ENCODE peak calls at places on chromosomes 5 and 9, in four cellular contexts. Y is HepG2, U is K562, N is GM12878. S is an unnamed sample.

GRCh38 chr9:71629816-71630215 is 138.5 kb downstream of the CEMIP2 start:
- DNase-seq in Y (no peak), U (no peak), N (no peak), S (no peak)

GRCh38 chr9:131614340-131614739 is 69.0 kb downstream of the PRRT1B start:
- DNase-seq in Y (no peak), U (no peak), N (no peak), S (no peak)

GRCh38 chr9:76810377-76810957 is 46.2 kb downstream of the PCA3 start:
- DNase-seq in Y (peak), U (peak), N (no peak), S (peak)

GRCh38 chr9:100394032-100394695 is 32.8 kb upstream of the MSANTD3 start:
- DNase-seq in Y (no peak), U (no peak), N (no peak), S (no peak)

GRCh38 chr5:135533794-135534193 is 2.0 kb downstream of the NEUROG1 start:
- DNase-seq in Y (no peak), U (no peak), N (no peak), S (no peak)

GRCh38 chr9:34558911-34559615 is 30.5 kb downstream of the CNTFR start:
- DNase-seq in Y (no peak), U (no peak), N (no peak), S (peak)

GRCh38 chr5:181243521-181244307 is at the start of gene RACK1:
- DNase-seq in Y (peak), U (peak), N (peak), S (peak)

GRCh38 chr5:151150484-151151262 is 6.9 kb downstream of the ANXA6 start:
- DNase-seq in Y (no peak), U (no peak), N (peak), S (peak)

GRCh38 chr9:107749787-107750444 is 260.3 kb upstream of the KLF4 start:
- DNase-seq in Y (peak), U (peak), N (no peak), S (no peak)

GRCh38 chr5:133117166-133117929 is 65.5 kb downstream of the HSPA4 start:
- DNase-seq in Y (no peak), U (no peak), N (no peak), S (no peak)

GRCh38 chr5:151739395-151739794 is 19.0 kb downstream of the ATOX1 start:
- DNase-seq in Y (no peak), U (no peak), N (no peak), S (peak)

GRCh38 chr9:120394058-120394669 is 185.8 kb downstream of the CDK5RAP2 start:
- DNase-seq in Y (peak), U (no peak), N (no peak), S (no peak)

GRCh38 chr5:107381189-107381856 is 289.4 kb downstream of the EFNA5 start:
- DNase-seq in Y (peak), U (no peak), N (no peak), S (no peak)

GRCh38 chr9:114355821-114356220 is 26.2 kb downstream of the ORM2 start:
- DNase-seq in Y (no peak), U (no peak), N (no peak), S (no peak)

GRCh38 chr5:175464414-175465233 is 13.7 kb upstream of the SFXN1 start:
- DNase-seq in Y (peak), U (peak), N (no peak), S (peak)

GRCh38 chr9:134217431-134218210 is 53.3 kb upstream of the RNU6ATAC start:
- DNase-seq in Y (peak), U (peak), N (no peak), S (peak)

GRCh38 chr5:34044950-34045525 is 2.0 kb upstream of the C1QTNF3 start:
- DNase-seq in Y (no peak), U (no peak), N (no peak), S (no peak)

GRCh38 chr5:34045996-34046395 is 3.0 kb upstream of the C1QTNF3 start:
- DNase-seq in Y (peak), U (no peak), N (no peak), S (no peak)

GRCh38 chr5:34042302-34042701 is 711 bp downstream of the C1QTNF3 start:
- DNase-seq in Y (no peak), U (no peak), N (no peak), S (no peak)

GRCh38 chr5:34041247-34041972 is 1.6 kb downstream of the C1QTNF3 start:
- DNase-seq in Y (no peak), U (peak), N (no peak), S (no peak)

DNA sequence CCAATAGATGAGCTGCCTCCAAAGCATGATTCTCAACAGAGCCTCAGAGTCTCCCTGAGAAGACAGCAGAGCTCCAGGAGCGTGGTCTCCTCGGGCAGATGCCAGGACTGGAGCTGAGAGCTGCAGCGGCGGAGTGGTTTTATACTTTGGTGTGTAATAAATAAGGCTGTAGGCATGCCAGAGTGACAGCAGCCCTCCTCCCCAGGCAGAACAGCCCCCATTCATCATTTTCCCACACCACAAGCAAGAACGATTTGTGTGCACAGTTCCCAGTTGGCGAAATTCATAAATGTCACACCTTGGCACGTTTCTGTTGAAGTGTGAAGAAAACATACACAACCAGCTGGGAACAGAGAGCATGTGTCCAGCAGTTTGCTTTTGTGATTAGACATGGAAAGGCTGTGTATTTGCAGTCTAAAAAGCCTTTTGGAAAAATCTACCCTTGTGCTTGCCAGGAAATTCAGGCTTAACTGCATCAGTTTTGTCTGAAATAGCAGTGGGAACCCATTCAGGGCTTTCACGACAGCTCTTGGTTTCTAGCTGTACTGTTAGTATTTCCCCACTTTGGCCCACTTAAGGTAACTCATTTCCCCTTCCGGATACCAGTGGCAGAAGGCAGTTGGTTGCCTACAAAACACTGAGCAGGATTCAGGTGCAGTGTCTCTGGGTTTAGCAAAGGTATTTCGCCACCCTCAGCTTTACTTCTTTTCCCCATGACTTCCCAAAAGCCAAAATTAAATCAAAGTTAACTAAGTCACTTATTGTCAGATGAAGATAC is at the start of gene C1QTNF3:
- DNase-seq in Y (no peak), U (no peak), N (no peak), S (no peak)
- H3K4me3 ChIP-seq in Y (no peak), U (no peak), N (no peak), S (no peak)

DNA sequence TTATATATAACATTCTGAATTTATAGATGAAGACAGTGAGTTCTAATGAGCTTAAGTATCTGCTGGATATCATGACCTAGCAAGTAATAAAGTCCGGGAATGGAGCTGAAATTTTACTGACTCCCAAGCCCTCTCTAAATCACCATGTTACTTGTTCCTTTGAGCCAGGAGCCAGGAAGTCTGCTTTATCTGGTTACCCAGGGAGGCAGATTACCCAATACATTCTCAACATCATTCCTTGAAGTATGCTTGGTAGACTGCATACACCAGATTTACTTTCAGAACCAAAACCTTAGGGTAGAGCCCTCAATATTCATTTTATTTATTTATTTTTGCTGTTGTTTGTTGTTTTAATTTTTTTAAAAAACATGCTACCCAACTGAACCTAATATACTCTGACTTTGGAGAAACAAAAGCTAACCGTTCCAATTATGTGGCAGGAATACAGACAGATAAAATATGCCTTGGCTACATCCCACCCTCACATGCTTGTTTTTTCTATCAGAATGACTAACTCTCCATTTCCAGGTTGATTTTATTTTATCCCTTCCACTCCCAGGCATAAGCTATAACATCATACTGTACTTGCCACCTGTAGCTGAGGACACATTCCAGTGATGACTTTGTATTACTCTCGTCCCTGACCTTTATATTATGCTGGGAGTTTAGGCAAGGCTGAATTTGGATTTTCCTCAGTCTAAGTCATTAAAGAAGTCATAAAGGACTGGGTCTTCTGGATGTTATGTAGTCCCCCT is 82.1 kb downstream of the YIPF5 start:
- DNase-seq in Y (no peak), U (no peak), N (no peak), S (no peak)
- TF ChIP-seq FOXM1 in Y (no peak), U (no peak), N (no peak), S (no peak)

GRCh38 chr9:70406446-70406862 is 8.0 kb downstream of the KLF9 start:
- DNase-seq in Y (no peak), U (no peak), N (no peak), S (no peak)
- H3K4me3 ChIP-seq in Y (no peak), U (no peak), N (no peak), S (no peak)

GRCh38 chr9:20292002-20292401 is 330.3 kb downstream of the MLLT3 start:
- DNase-seq in Y (peak), U (peak), N (no peak), S (peak)
- TF ChIP-seq FOXM1 in Y (no peak), U (no peak), N (no peak), S (no peak)

DNA sequence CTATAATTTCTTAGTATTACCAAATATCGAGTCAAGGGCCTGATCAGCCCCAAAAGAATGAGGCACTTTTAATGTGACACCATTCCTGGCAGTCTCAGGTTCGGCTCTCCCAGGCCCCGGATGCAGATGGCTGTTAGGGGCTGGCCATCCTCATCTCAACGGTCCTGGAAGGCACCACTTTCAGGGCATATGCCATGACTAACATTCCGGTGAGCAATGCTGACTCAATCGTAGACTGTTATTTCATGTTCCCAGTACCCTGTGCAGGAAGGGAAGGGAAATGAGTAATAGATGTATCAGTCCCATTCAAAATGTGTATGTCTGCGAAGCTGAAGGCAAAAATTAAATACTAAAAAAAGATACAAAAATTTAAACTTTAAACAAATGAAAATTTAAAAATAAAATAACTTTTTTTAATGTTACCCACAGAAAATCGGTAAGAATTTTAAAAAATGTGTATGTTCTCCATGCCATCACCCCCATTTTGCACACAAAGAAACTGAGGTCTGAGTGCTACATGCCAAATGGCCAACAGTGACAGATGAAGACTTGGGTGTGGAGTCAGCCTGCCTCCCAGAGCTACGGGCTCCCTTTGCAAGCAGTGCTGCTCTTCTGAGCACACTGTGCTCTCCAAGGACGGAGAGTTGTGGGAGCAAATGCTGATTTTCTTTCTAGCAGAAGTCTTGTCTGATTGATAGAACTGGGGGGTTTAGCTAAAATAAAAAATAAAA is 79.0 kb downstream of the GLDC start:
- DNase-seq in Y (no peak), U (no peak), N (no peak), S (no peak)
- H3K4me3 ChIP-seq in Y (no peak), U (no peak), N (no peak), S (peak)

GRCh38 chr9:95483431-95483830 is 33.3 kb downstream of the PTCH1 start:
- DNase-seq in Y (no peak), U (no peak), N (no peak), S (no peak)
- TF ChIP-seq FOXM1 in Y (no peak), U (no peak), N (no peak), S (no peak)

DNA sequence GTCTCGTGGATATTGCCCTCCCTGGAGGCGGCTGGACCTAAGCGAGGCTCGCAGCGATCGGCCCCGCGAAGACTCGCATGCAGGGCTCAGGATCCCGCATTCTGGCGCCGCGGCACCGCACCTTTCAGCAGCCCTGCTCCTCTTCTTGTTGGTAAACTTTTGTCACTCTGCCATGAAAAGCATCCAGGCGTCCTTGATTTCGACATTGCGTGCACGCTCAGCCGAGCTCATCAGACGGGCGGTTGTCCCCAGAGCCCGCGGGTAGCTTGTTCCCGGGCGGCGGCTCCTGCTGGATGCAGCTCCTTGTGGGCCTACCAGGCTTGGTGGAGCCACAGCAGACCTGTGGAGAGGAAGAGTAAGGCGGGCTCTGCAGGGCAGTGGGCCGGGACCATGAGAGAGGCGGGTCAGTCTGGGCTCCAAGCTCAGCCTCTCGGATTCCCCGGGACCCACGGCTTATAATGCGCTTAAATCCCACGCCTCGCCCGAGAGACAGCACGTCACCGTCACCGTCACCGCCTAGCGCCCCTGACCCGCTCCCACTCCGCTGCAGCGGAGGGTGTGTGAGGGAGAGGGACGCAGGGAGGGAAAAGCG is 1.8 kb upstream of the ANKRD18A start:
- DNase-seq in Y (peak), U (no peak), N (no peak), S (peak)
- H3K4me3 ChIP-seq in Y (peak), U (no peak), N (no peak), S (peak)

GRCh38 chr9:4397917-4398316 is 92.4 kb upstream of the SLC1A1 start:
- DNase-seq in Y (no peak), U (no peak), N (no peak), S (no peak)
- TF ChIP-seq FOXM1 in Y (no peak), U (no peak), N (no peak), S (no peak)

GRCh38 chr9:21964925-21965385 is 29.2 kb downstream of the CDKN2A start:
- DNase-seq in Y (no peak), U (no peak), N (no peak), S (no peak)
- H3K4me3 ChIP-seq in Y (peak), U (no peak), N (peak), S (peak)